ENCODE peak calls at places on chromosomes 16 and 17, in six cellular contexts. X is mesenchymal stem cell, R is lower lobe of right lung, C is fibroblast of lung, Q is IMR-90, Y is lung. U is an unnamed sample.
A peak's percentile ranks its signal among the peaks of the same experiment; 100 is the strongest.

GRCh38 chr16:78237856-78238255 is 138.4 kb downstream of the WWOX start:
- DNase-seq in Y (no peak), X (no peak), Q (no peak), R (no peak), C (no peak), U (no peak)

GRCh38 chr16:30748634-30749445 is 615 bp downstream of the PHKG2 start:
- DNase-seq in Q (peak; percentile 52), C (peak; percentile 23), R (peak; percentile 68), Y (no peak), X (peak; percentile 61), U (peak; percentile 60)

GRCh38 chr17:44829558-44830358 is at the start of gene GJC1:
- DNase-seq in Y (no peak), C (no peak), X (peak; percentile 50), Q (no peak), R (no peak), U (peak; percentile 77)

GRCh38 chr17:48471807-48472484 is 41.9 kb upstream of the SKAP1 start:
- DNase-seq in Y (no peak), Q (no peak), X (no peak), C (no peak), R (no peak), U (no peak)

GRCh38 chr16:20300312-20301097 is 26.8 kb downstream of the GP2 start:
- DNase-seq in X (peak; percentile 18), Q (peak; percentile 41), R (no peak), C (peak; percentile 41), Y (peak; percentile 46), U (peak; percentile 47)

GRCh38 chr16:54270711-54271110 is 15.9 kb downstream of the IRX3 start:
- DNase-seq in C (no peak), Q (no peak), Y (no peak), R (no peak), X (no peak), U (no peak)

GRCh38 chr17:1486802-1487695 is 5.4 kb downstream of the MYO1C start:
- DNase-seq in R (peak; percentile 90), Y (peak; percentile 84), Q (no peak), C (peak; percentile 34), X (peak; percentile 81), U (peak; percentile 64)

GRCh38 chr16:66604376-66605176 is at the start of gene CMTM3:
- DNase-seq in C (peak; percentile 58), Y (peak; percentile 58), X (peak; percentile 70), Q (peak; percentile 45), R (peak; percentile 79), U (peak; percentile 53)

GRCh38 chr17:62963296-62963695 is 2.7 kb upstream of the TANC2 start:
- DNase-seq in C (peak; percentile 55), R (no peak), X (peak; percentile 42), Y (no peak), Q (peak; percentile 90), U (peak; percentile 75)

GRCh38 chr16:11300560-11300892 is 19.4 kb upstream of the PRM1 start:
- DNase-seq in R (no peak), Y (no peak), Q (no peak), X (no peak), C (no peak), U (no peak)

GRCh38 chr17:43661699-43662431 is at the start of gene MEOX1:
- DNase-seq in Q (peak; percentile 82), C (peak; percentile 71), X (no peak), Y (no peak), R (no peak), U (peak; percentile 32)

GRCh38 chr17:39861235-39861634 is 2.9 kb downstream of the IKZF3 start:
- DNase-seq in X (no peak), C (no peak), Q (no peak), R (no peak), Y (no peak), U (no peak)

GRCh38 chr17:2929881-2930533 is 133.4 kb downstream of the OR1D5 start:
- DNase-seq in Q (peak; percentile 39), C (peak; percentile 38), R (peak; percentile 51), X (peak; percentile 5), Y (no peak), U (peak; percentile 41)

GRCh38 chr17:45132569-45133463 is 501 bp upstream of the PLCD3 start:
- DNase-seq in R (peak; percentile 92), C (peak; percentile 74), Q (peak; percentile 70), X (peak; percentile 88), Y (peak; percentile 80), U (peak; percentile 81)

GRCh38 chr17:43878260-43879082 is 28.9 kb downstream of the MPP2 start:
- DNase-seq in Y (peak; percentile 72), Q (peak; percentile 89), X (peak; percentile 90), C (peak; percentile 87), R (peak; percentile 77), U (peak; percentile 85)

GRCh38 chr16:26614102-26614864 is 452.4 kb upstream of the C16orf82 start:
- DNase-seq in C (no peak), X (no peak), R (no peak), Q (no peak), Y (no peak), U (no peak)

GRCh38 chr17:83012873-83013778 is 66.3 kb upstream of the METRNL start:
- DNase-seq in Y (no peak), C (peak; percentile 95), R (no peak), X (peak; percentile 57), Q (peak; percentile 97), U (no peak)

GRCh38 chr17:63696381-63696961 is 3.5 kb downstream of the LIMD2 start:
- DNase-seq in Q (no peak), R (no peak), C (peak; percentile 38), Y (no peak), X (peak; percentile 47), U (peak; percentile 35)

GRCh38 chr16:80477838-80478237 is 63.0 kb upstream of the DYNLRB2 start:
- DNase-seq in C (no peak), Y (no peak), X (no peak), R (no peak), Q (no peak), U (no peak)

GRCh38 chr16:69711115-69711740 is 15.1 kb downstream of the NQO1 start:
- DNase-seq in X (no peak), R (no peak), Q (peak; percentile 81), C (no peak), Y (peak; percentile 81), U (peak; percentile 28)

GRCh38 chr17:61221597-61222471 is 177.8 kb upstream of the TBX2 start:
- DNase-seq in C (no peak), Q (peak; percentile 37), R (no peak), X (peak; percentile 33), Y (no peak), U (no peak)

GRCh38 chr17:33038740-33039139 is 47.1 kb downstream of the SPACA3 start:
- DNase-seq in C (peak; percentile 33), Y (no peak), X (peak; percentile 56), R (no peak), Q (peak; percentile 15), U (peak; percentile 15)

GRCh38 chr17:7419833-7420610 is at the start of gene SPEM1:
- DNase-seq in Q (no peak), Y (no peak), C (no peak), X (no peak), R (no peak), U (no peak)
- H3K4me3 ChIP-seq in Q (no peak within 1 kb of the TSS), Y (no peak within 1 kb of the TSS), C (no peak within 1 kb of the TSS), X (no peak within 1 kb of the TSS), R (no peak within 1 kb of the TSS), U (no peak within 1 kb of the TSS)

DNA sequence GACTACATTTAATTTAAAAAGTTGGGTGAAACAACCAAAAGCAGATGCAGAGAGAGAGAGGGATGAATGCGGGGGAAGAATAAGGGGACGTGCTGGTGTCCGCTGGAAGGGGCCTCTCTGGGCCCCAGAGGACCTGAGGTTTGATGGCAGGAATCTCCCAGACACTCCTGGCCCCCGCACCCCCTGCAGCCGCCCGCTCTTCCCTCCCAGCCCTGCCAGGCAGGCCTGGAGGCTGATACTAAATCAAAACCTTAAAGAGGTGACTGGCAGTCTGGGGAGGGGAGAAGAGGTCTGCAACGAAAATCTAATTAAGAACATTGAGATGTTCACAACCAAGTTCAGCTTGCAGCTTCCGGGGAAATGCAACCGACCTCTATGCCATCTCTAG is 2.4 kb downstream of the FOXL1 start:
- DNase-seq in Y (no peak), R (no peak), Q (no peak), X (no peak), C (no peak), U (no peak)
- H3K27me3 ChIP-seq in Y (peaks cover 10% of the 10 kb centered on the region), R (peaks cover 65% of the 10 kb centered on the region), Q (no peaks in the 10 kb centered on the region), X (no peaks in the 10 kb centered on the region), C (no peaks in the 10 kb centered on the region), U (no peaks in the 10 kb centered on the region)

GRCh38 chr16:1581804-1582203 is 30.1 kb downstream of the IFT140 start:
- DNase-seq in Y (no peak), R (no peak), Q (no peak), X (no peak), C (no peak), U (no peak)

GRCh38 chr16:1580956-1581355 is 30.9 kb downstream of the IFT140 start:
- DNase-seq in Q (no peak), Y (no peak), C (no peak), X (no peak), R (no peak), U (peak; percentile 14)

GRCh38 chr16:1583180-1583579 is 28.7 kb downstream of the IFT140 start:
- DNase-seq in Q (no peak), X (no peak), Y (no peak), C (no peak), R (no peak), U (no peak)

GRCh38 chr16:1579214-1579613 is 32.7 kb downstream of the IFT140 start:
- DNase-seq in X (no peak), Q (no peak), R (no peak), C (no peak), Y (no peak), U (no peak)

DNA sequence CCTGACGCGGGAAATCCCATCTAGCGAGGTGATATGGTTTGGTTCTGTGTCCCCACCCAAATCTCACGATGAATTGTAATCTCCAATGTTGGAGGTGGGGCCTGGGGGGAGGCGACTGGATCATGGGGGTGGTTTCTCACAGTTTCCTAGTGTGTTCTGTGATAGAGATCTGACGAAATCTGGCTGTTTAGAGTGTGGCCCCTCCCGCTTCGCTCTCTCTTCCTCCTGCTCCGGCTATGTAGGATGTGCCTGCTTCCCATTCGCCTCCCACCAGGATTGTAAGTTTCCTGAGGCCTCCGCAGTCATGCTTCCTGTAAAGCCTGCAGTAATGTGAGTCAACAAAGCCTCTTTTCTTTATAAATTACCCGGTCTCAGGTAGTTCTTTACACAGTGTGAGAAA is 31.6 kb downstream of the IFT140 start:
- DNase-seq in X (no peak), R (no peak), Q (no peak), Y (no peak), C (no peak), U (no peak)
- H3K36me3 ChIP-seq in X (peaks cover 77% of the 10 kb centered on the region), R (peaks cover 55% of the 10 kb centered on the region), Q (peaks cover 27% of the 10 kb centered on the region), Y (peaks cover 28% of the 10 kb centered on the region), C (no peaks in the 10 kb centered on the region), U (peaks cover 20% of the 10 kb centered on the region)

GRCh38 chr17:21511368-21512195 is 135.4 kb downstream of the KCNJ12 start:
- DNase-seq in X (peak; percentile 77), Y (peak; percentile 78), C (peak; percentile 85), R (peak; percentile 90), Q (peak; percentile 75), U (peak; percentile 91)
- H3K4me3 ChIP-seq in X (peak overlapping the region; percentile 44), Y (peak overlapping the region; percentile 31), C (peak overlapping the region; percentile 61), R (peak overlapping the region; percentile 59), Q (peak overlapping the region; percentile 41), U (peak overlapping the region; percentile 26)

DNA sequence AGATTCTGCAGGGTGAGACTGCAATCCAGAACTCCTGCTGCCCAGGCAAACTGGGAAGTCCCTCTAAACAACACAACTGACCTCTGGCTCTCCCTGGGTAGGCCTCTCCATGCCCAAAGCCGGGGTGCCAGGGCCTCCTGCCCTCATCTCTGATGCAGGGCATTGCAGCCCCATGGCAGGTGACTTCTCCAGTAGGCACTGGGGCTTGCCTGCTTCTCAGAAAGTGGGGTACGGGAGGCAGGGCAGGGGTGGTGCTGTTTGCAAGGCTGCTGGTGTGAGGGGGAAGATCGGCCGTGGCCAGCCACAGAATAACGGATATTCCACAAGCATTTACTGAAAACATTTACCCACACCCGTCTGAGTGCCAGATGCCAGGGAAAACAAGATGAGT is 4.1 kb upstream of the GPRC5C start:
- DNase-seq in X (no peak), C (no peak), Q (no peak), Y (no peak), R (no peak), U (no peak)
- H3K27me3 ChIP-seq in X (no peaks in the 10 kb centered on the region), C (peaks cover 8% of the 10 kb centered on the region), Q (peaks cover 9% of the 10 kb centered on the region), Y (no peaks in the 10 kb centered on the region), R (peaks cover 32% of the 10 kb centered on the region), U (no peaks in the 10 kb centered on the region)

GRCh38 chr17:58005728-58006562 is 1.1 kb downstream of the SRSF1 start:
- DNase-seq in R (no peak), Q (no peak), X (no peak), Y (no peak), C (no peak), U (no peak)
- H3K36me3 ChIP-seq in R (peaks cover 52% of the 10 kb centered on the region), Q (peaks cover 17% of the 10 kb centered on the region), X (peaks cover 55% of the 10 kb centered on the region), Y (peaks cover 6% of the 10 kb centered on the region), C (peaks cover 12% of the 10 kb centered on the region), U (peaks cover 60% of the 10 kb centered on the region)

U was measured in MG63.